ENCODE peak calls at places on chromosome X, in four cellular contexts. A is H1; C is tibial nerve; Y is CD8-positive, alpha-beta memory T cell. H is an unnamed sample.

GRCh38 chrX:136780738-136781137 is at the start of gene ARHGEF6:
- DNase-seq in A (no peak), C (no peak), Y (peak; percentile 26), H (no peak)

GRCh38 chrX:20988118-20988517 is 386.1 kb upstream of the CNKSR2 start:
- DNase-seq in A (no peak), C (no peak), Y (no peak), H (no peak)

GRCh38 chrX:39899876-39900787 is 197.6 kb downstream of the BCOR start:
- DNase-seq in A (no peak), C (no peak), Y (no peak), H (no peak)

GRCh38 chrX:143621276-143621675 is 14.6 kb downstream of the SLITRK4 start:
- DNase-seq in A (no peak), C (no peak), Y (no peak), H (no peak)

GRCh38 chrX:1502853-1503252 is 34.1 kb downstream of the P2RY8 start:
- DNase-seq in A (no peak), C (no peak), Y (no peak), H (no peak)

GRCh38 chrX:46626566-46626965 is 53.0 kb downstream of the CHST7 start:
- DNase-seq in A (no peak), C (no peak), Y (no peak), H (no peak)

GRCh38 chrX:39850630-39851152 is 247.1 kb downstream of the BCOR start:
- DNase-seq in A (no peak), C (no peak), Y (no peak), H (no peak)

GRCh38 chrX:1316527-1316926 is 20.1 kb upstream of the IL3RA start:
- DNase-seq in A (no peak), C (peak; percentile 63), Y (no peak), H (no peak)

GRCh38 chrX:1031521-1032430 is 180.7 kb downstream of the CRLF2 start:
- DNase-seq in A (no peak), C (no peak), Y (no peak), H (no peak)

GRCh38 chrX:42519666-42520231 is 258.2 kb downstream of the PPP1R2C start:
- DNase-seq in A (no peak), C (no peak), Y (no peak), H (no peak)

GRCh38 chrX:136457303-136457917 is 30.3 kb upstream of the BRS3 start:
- DNase-seq in A (no peak), C (peak; percentile 26), Y (no peak), H (no peak)

GRCh38 chrX:121987163-121987562 is 939.8 kb downstream of the GLUD2 start:
- DNase-seq in A (no peak), C (no peak), Y (no peak), H (no peak)

GRCh38 chrX:114580336-114580735 is 3.5 kb upstream of the HTR2C start:
- DNase-seq in A (no peak), C (no peak), Y (no peak), H (no peak)

GRCh38 chrX:7330551-7330950 is 182.6 kb upstream of the PUDP start:
- DNase-seq in A (no peak), C (no peak), Y (no peak), H (no peak)

GRCh38 chrX:12936947-12937346 is 30.5 kb downstream of the TLR8 start:
- DNase-seq in A (no peak), C (no peak), Y (no peak), H (no peak)

GRCh38 chrX:23901065-23901464 is 6.7 kb downstream of the APOO start:
- DNase-seq in A (no peak), C (no peak), Y (no peak), H (no peak)

GRCh38 chrX:140432328-140433025 is 72.4 kb downstream of the SOX3 start:
- DNase-seq in A (no peak), C (no peak), Y (no peak), H (peak; percentile 0)

GRCh38 chrX:13419276-13419675 is 99.4 kb upstream of the ATXN3L start:
- DNase-seq in A (no peak), C (no peak), Y (no peak), H (peak; percentile 8)

GRCh38 chrX:69556094-69557011 is 52.2 kb downstream of the NALF2 start:
- DNase-seq in A (peak; percentile 73), C (no peak), Y (no peak), H (no peak)

GRCh38 chrX:41600266-41600665 is 88.5 kb upstream of the GPR34 start:
- DNase-seq in A (no peak), C (no peak), Y (no peak), H (no peak)

GRCh38 chrX:140447150-140447549 is 57.7 kb downstream of the SOX3 start:
- DNase-seq in A (no peak), C (no peak), Y (no peak), H (no peak)

GRCh38 chrX:22575161-22575845 is 302.6 kb downstream of the CBLL2 start:
- DNase-seq in A (no peak), C (no peak), Y (no peak), H (no peak)

GRCh38 chrX:10660171-10660570 is 39.8 kb upstream of the MID1 start:
- DNase-seq in A (peak; percentile 27), C (no peak), Y (no peak), H (no peak)

GRCh38 chrX:37380920-37381319 is 31.8 kb downstream of the PRRG1 start:
- DNase-seq in A (no peak), C (no peak), Y (no peak), H (no peak)

GRCh38 chrX:136629084-136629750 is 18.7 kb upstream of the CD40LG start:
- DNase-seq in A (no peak), C (no peak), Y (no peak), H (no peak)

GRCh38 chrX:2969021-2969420 is 37.3 kb upstream of the ARSH start:
- DNase-seq in A (no peak), C (no peak), Y (no peak), H (no peak)

DNA sequence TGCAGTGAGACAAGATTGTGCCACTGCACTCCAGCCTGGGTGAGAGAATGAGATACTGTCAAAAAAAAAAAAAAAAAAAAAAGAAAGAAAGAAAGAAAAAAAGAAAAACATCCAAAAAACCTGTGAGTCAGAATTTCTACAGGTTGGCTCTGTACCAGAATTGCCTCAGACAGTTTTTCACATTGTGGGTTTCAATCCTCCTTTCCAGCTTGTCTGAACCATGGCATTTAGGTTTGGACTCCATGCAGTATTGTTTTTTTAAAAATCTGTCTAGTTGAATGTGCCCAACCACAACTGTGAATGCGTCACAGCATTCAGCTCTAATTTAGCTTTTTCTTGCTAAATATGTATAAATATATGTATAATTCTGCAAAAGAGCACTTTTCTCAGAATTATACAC is 31.4 kb upstream of the ARSH start:
- DNase-seq in A (no peak), C (no peak), Y (no peak), H (no peak)
- H3K27ac ChIP-seq in A (no peak overlapping the region), C (no peak overlapping the region), Y (no peak overlapping the region), H (no peak overlapping the region)

GRCh38 chrX:44891642-44892041 is 18.7 kb downstream of the KDM6A start:
- DNase-seq in A (no peak), C (no peak), Y (no peak), H (no peak)
- H3K27ac ChIP-seq in A (no peak overlapping the region), C (no peak overlapping the region), Y (no peak overlapping the region), H (no peak overlapping the region)

GRCh38 chrX:108468486-108468885 is 28.8 kb downstream of the COL4A5 start:
- DNase-seq in A (no peak), C (no peak), Y (no peak), H (no peak)

DNA sequence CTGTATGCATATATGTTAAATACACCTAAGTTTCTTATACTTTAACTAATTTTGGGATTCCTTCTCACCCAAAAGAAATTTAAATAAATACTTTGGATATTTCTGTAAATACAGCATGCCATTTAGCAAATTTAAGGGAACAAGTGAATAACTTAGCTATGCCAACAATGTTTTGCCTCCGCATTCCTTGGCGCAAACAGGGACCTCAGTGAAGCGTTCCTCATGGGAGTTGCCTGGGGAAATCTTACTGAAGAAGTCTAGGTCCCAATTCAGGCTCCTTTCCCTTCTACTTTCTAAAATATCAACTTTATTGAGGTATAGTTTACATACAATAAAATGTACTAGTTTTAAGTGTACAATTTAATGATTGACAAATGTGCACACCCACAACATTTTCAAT is 25.0 kb downstream of the COL4A5 start:
- DNase-seq in A (no peak), C (no peak), Y (no peak), H (no peak)
- H3K27ac ChIP-seq in A (no peak overlapping the region), C (no peak overlapping the region), Y (no peak overlapping the region), H (no peak overlapping the region)

GRCh38 chrX:76971393-76972376 is 475.5 kb upstream of the FGF16 start:
- DNase-seq in A (no peak), C (no peak), Y (no peak), H (no peak)
- H3K27ac ChIP-seq in A (no peak overlapping the region), C (no peak overlapping the region), Y (no peak overlapping the region), H (no peak overlapping the region)

DNA sequence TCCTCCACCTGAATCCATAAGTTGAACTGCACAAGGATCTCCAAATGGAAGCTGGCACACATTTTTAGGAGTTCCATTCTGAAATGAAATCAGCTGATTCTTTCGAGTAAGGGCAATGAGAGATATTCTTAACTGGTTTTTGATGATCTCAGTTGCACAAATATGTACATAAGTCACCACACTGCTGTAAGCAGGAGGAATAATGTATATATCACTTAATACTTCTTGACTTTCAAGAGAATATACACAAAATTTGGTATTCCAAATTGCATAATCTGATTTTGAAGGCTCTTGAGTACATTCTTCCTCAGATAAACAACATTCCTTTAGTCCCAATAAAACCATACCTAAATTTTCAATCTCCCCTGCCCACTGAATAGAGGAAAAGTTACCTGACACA is 8.2 kb downstream of the FANCB start:
- DNase-seq in A (no peak), C (no peak), Y (no peak), H (no peak)
- H3K27ac ChIP-seq in A (no peak overlapping the region), C (peak overlapping the region; percentile 30), Y (no peak overlapping the region), H (peak overlapping the region; percentile 86)

DNA sequence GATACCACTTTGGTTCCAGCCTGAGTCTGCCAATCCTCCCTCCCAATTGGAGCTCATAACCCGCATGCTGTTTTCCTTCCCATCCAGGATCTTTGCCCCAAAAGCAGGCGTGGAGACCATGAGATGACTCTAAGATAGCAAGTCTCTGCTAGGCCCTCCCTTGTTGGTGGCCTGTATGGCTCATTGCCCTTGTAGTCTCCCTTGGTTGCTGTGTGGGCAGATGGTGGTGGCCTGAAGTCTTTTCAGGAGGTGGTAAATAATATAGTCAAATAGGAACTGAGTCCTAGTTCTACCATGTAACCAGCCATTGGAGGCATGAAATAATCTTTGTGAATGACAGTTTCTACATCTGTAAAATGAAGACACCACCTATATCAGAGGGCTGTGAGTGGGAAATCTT is 1.2 kb downstream of the ATP6AP1 start:
- DNase-seq in A (no peak), C (no peak), Y (no peak), H (no peak)
- H3K27ac ChIP-seq in A (no peak overlapping the region), C (no peak overlapping the region), Y (peak overlapping the region; percentile 61), H (no peak overlapping the region)